ENCODE peak calls at places on chromosome 1, in seven cellular contexts. X, P, U, I, F, Y and B are unnamed samples.

GRCh38 chr1:93042822-93043557 is 36.1 kb upstream of the MTF2 start:
- DNase-seq in X (no peak), P (no peak), U (no peak), I (no peak), F (no peak), Y (no peak), B (no peak)

GRCh38 chr1:82870332-82870731 is 1069.6 kb downstream of the ADGRL2 start:
- DNase-seq in X (no peak), P (no peak), U (no peak), I (no peak), F (no peak), Y (no peak), B (no peak)

GRCh38 chr1:24327886-24328285 is 8.7 kb downstream of the GRHL3 start:
- DNase-seq in X (no peak), P (no peak), U (no peak), I (no peak), F (no peak), Y (no peak), B (no peak)

GRCh38 chr1:52204696-52205095 is 62.8 kb downstream of the ZFYVE9 start:
- DNase-seq in X (no peak), P (no peak), U (no peak), I (no peak), F (no peak), Y (no peak), B (no peak)

GRCh38 chr1:188615321-188615720 is 1786.6 kb downstream of the PLA2G4A start:
- DNase-seq in X (no peak), P (no peak), U (no peak), I (no peak), F (no peak), Y (no peak), B (no peak)

GRCh38 chr1:197781998-197782718 is 6.9 kb upstream of the DENND1B start:
- DNase-seq in X (no peak), P (no peak), U (no peak), I (no peak), F (no peak), Y (no peak), B (no peak)

GRCh38 chr1:240226102-240226501 is 134.4 kb downstream of the FMN2 start:
- DNase-seq in X (no peak), P (no peak), U (no peak), I (no peak), F (no peak), Y (no peak), B (no peak)

GRCh38 chr1:30881266-30882181 is 27.0 kb downstream of the SDC3 start:
- DNase-seq in X (no peak), P (no peak), U (no peak), I (no peak), F (peak; percentile 73), Y (no peak), B (no peak)

GRCh38 chr1:2300004-2300771 is 72.1 kb downstream of the SKI start:
- DNase-seq in X (no peak), P (no peak), U (no peak), I (no peak), F (peak; percentile 18), Y (no peak), B (no peak)

GRCh38 chr1:11044086-11044848 is 2.8 kb downstream of the MASP2 start:
- DNase-seq in X (no peak), P (no peak), U (no peak), I (no peak), F (no peak), Y (no peak), B (no peak)